ENCODE peak calls at places on chromosomes 6 and 20, in nine cellular contexts. I is iris pigment epithelial cell, W is testis, F is type B pancreatic cell, H is T-helper 1 cell, E is astrocyte, J is GM23248, U is GM04504, P is SJSA1. V is an unnamed sample.

GRCh38 chr20:63942250-63943006 is 13.8 kb downstream of the UCKL1 start:
- DNase-seq in H (peak), P (no peak), U (no peak), E (no peak), W (peak), J (peak), I (peak), F (no peak), V (no peak)

GRCh38 chr6:124002377-124003081 is 198.9 kb downstream of the NKAIN2 start:
- DNase-seq in H (no peak), P (no peak), I (peak), J (no peak), U (no peak), E (peak), W (no peak), F (no peak), V (no peak)

GRCh38 chr20:43843096-43843964 is 71.3 kb upstream of the TOX2 start:
- DNase-seq in H (no peak), J (peak), F (no peak), P (peak), I (peak), W (no peak), E (peak), U (peak), V (no peak)

GRCh38 chr6:31792741-31793140 is 2.8 kb downstream of the VARS1 start:
- DNase-seq in I (peak), W (no peak), F (no peak), U (no peak), P (no peak), H (no peak), J (peak), E (peak), V (no peak)

GRCh38 chr20:2738331-2738730 is 45.8 kb downstream of the EBF4 start:
- DNase-seq in F (peak), H (no peak), U (no peak), I (no peak), J (no peak), W (no peak), P (peak), E (no peak), V (no peak)

GRCh38 chr6:120604510-120604909 is 729.8 kb downstream of the TBC1D32 start:
- DNase-seq in U (no peak), J (no peak), P (no peak), F (no peak), W (no peak), I (no peak), E (peak), H (no peak), V (no peak)

GRCh38 chr6:105209950-105210706 is 30.3 kb upstream of the POPDC3 start:
- DNase-seq in F (no peak), U (no peak), E (peak), J (peak), I (peak), P (no peak), W (no peak), H (no peak), V (no peak)

GRCh38 chr6:79525272-79526100 is 11.7 kb downstream of the LCA5 start:
- DNase-seq in J (peak), I (peak), F (no peak), U (no peak), W (peak), H (no peak), E (peak), P (no peak), V (no peak)

GRCh38 chr6:70673601-70674000 is 5.9 kb downstream of the SMAP1 start:
- DNase-seq in P (no peak), E (peak), H (no peak), J (peak), F (no peak), W (no peak), U (peak), I (peak), V (no peak)

GRCh38 chr6:49546371-49546770 is 4.1 kb upstream of the C6orf141 start:
- DNase-seq in E (no peak), P (no peak), J (no peak), I (no peak), H (no peak), W (no peak), U (no peak), F (no peak), V (no peak)

GRCh38 chr6:18269253-18269652 is 4.9 kb upstream of the DEK start:
- DNase-seq in J (peak), H (no peak), W (no peak), I (peak), F (no peak), P (no peak), U (peak), E (peak), V (no peak)

GRCh38 chr20:17619351-17620093 is 49.6 kb downstream of the DSTN start:
- DNase-seq in U (no peak), J (no peak), F (peak), P (peak), W (no peak), E (no peak), H (no peak), I (no peak), V (peak)